ENCODE peak calls at places on chromosomes 1 and 21, in four cellular contexts. V, S, H and D are unnamed samples.

GRCh38 chr21:44871576-44872265 is 1.8 kb downstream of the PTTG1IP start:
- DNase-seq in V (no peak), S (peak; percentile 81), H (no peak), D (peak; percentile 70)

GRCh38 chr1:214518387-214518786 is 33.0 kb downstream of the PTPN14 start:
- DNase-seq in V (no peak), S (no peak), H (no peak), D (no peak)

GRCh38 chr1:26012862-26013261 is 8.7 kb upstream of the EXTL1 start:
- DNase-seq in V (no peak), S (no peak), H (no peak), D (no peak)

GRCh38 chr1:240794061-240794843 is 182.3 kb upstream of the GREM2 start:
- DNase-seq in V (no peak), S (no peak), H (peak; percentile 37), D (no peak)

GRCh38 chr21:28781602-28782274 is 210.9 kb downstream of the LTN1 start:
- DNase-seq in V (no peak), S (no peak), H (peak; percentile 30), D (no peak)

GRCh38 chr1:31183927-31184554 is 55.6 kb downstream of the NKAIN1 start:
- DNase-seq in V (no peak), S (no peak), H (peak; percentile 40), D (no peak)

GRCh38 chr1:241323510-241323909 is 33.5 kb downstream of the RGS7 start:
- DNase-seq in V (no peak), S (no peak), H (peak; percentile 51), D (no peak)

GRCh38 chr21:44533121-44533890 is 6.7 kb downstream of the KRTAP10-1 start:
- DNase-seq in V (no peak), S (peak; percentile 64), H (no peak), D (no peak)

GRCh38 chr1:11990303-11991032 is 10.2 kb downstream of the MFN2 start:
- DNase-seq in V (no peak), S (no peak), H (no peak), D (peak; percentile 81)

GRCh38 chr1:97870574-97870973 is 50.3 kb downstream of the DPYD start:
- DNase-seq in V (no peak), S (no peak), H (no peak), D (no peak)

GRCh38 chr21:25424045-25424444 is 183.2 kb downstream of the MRPL39 start:
- DNase-seq in V (no peak), S (no peak), H (no peak), D (no peak)

GRCh38 chr1:62230724-62231123 is 36.1 kb downstream of the L1TD1 start:
- DNase-seq in V (no peak), S (peak; percentile 31), H (no peak), D (no peak)

GRCh38 chr1:33711511-33711910 is 152.4 kb upstream of the HMGB4 start:
- DNase-seq in V (peak; percentile 70), S (no peak), H (no peak), D (no peak)

GRCh38 chr21:28298251-28298672 is 694.4 kb downstream of the LTN1 start:
- DNase-seq in V (no peak), S (no peak), H (no peak), D (no peak)

GRCh38 chr1:236066828-236067386 is 2.0 kb upstream of the NID1 start:
- DNase-seq in V (peak; percentile 94), S (peak; percentile 89), H (peak; percentile 57), D (peak; percentile 86)

GRCh38 chr1:19814681-19815503 is at the start of gene RNF186:
- DNase-seq in V (no peak), S (no peak), H (peak; percentile 48), D (no peak)

GRCh38 chr21:45378258-45378966 is 26.6 kb upstream of the COL18A1 start:
- DNase-seq in V (no peak), S (peak; percentile 50), H (no peak), D (no peak)

GRCh38 chr1:46133946-46134345 is 1.5 kb upstream of the PIK3R3 start:
- DNase-seq in V (no peak), S (no peak), H (no peak), D (no peak)

GRCh38 chr1:169701261-169701802 is 10.1 kb downstream of the SELL start:
- DNase-seq in V (no peak), S (no peak), H (no peak), D (no peak)

GRCh38 chr1:77170687-77171086 is 48.5 kb downstream of the PIGK start:
- DNase-seq in V (no peak), S (no peak), H (no peak), D (no peak)

GRCh38 chr1:58104960-58105359 is 441.6 kb downstream of the OMA1 start:
- DNase-seq in V (no peak), S (no peak), H (no peak), D (no peak)

GRCh38 chr1:5370321-5370720 is 621.9 kb downstream of the NPHP4 start:
- DNase-seq in V (no peak), S (no peak), H (no peak), D (no peak)

GRCh38 chr1:174289644-174290310 is 130.5 kb downstream of the RABGAP1L start:
- DNase-seq in V (no peak), S (no peak), H (no peak), D (peak; percentile 66)

GRCh38 chr1:175317309-175317708 is 124.7 kb upstream of the KIAA0040 start:
- DNase-seq in V (peak; percentile 77), S (no peak), H (peak; percentile 26), D (no peak)

GRCh38 chr1:154324669-154325582 is at the start of gene ATP8B2:
- DNase-seq in V (peak; percentile 95), S (peak; percentile 89), H (peak; percentile 93), D (peak; percentile 78)

GRCh38 chr1:198669023-198669698 is 30.3 kb downstream of the PTPRC start:
- DNase-seq in V (no peak), S (no peak), H (peak; percentile 95), D (no peak)

GRCh38 chr1:192706936-192707335 is 71.0 kb downstream of the RGS13 start:
- DNase-seq in V (no peak), S (no peak), H (no peak), D (no peak)

GRCh38 chr1:165152109-165152508 is 204.4 kb downstream of the LMX1A start:
- DNase-seq in V (no peak), S (no peak), H (no peak), D (no peak)

GRCh38 chr1:165152727-165153126 is 203.8 kb downstream of the LMX1A start:
- DNase-seq in V (no peak), S (no peak), H (no peak), D (no peak)

GRCh38 chr1:165147799-165148198 is 208.7 kb downstream of the LMX1A start:
- DNase-seq in V (no peak), S (no peak), H (no peak), D (no peak)

DNA sequence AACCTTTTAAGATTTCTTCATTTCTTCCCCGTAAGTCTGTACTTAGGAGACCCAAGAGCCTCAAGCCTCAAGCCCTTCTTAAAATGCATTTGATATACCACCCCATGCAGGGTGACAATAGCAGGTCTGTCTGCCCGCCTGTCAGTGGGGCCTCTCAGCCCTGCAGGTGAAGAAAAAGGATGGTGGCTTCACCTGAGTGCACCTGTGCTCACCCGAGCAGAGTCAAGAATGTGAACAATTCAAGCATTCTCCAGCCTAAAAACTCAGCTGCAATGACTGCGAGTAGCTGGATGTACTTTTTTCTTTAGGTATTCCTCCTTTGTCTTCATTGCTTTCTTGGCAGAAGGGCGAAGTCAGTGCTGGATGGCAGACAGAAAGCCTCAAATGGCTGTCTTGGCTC is 203.3 kb downstream of the LMX1A start:
- DNase-seq in V (no peak), S (no peak), H (no peak), D (no peak)
- H3K27ac ChIP-seq in V (no peak overlapping the region), S (no peak overlapping the region), H (no peak overlapping the region), D (no peak overlapping the region)

GRCh38 chr1:246544001-246544400 is 22.1 kb downstream of the TFB2M start:
- DNase-seq in V (no peak), S (no peak), H (no peak), D (no peak)
- H3K36me3 ChIP-seq in V (peaks cover 58% of the 10 kb centered on the region), S (peaks cover 57% of the 10 kb centered on the region), H (peaks cover 6% of the 10 kb centered on the region), D (peaks cover 67% of the 10 kb centered on the region)

DNA sequence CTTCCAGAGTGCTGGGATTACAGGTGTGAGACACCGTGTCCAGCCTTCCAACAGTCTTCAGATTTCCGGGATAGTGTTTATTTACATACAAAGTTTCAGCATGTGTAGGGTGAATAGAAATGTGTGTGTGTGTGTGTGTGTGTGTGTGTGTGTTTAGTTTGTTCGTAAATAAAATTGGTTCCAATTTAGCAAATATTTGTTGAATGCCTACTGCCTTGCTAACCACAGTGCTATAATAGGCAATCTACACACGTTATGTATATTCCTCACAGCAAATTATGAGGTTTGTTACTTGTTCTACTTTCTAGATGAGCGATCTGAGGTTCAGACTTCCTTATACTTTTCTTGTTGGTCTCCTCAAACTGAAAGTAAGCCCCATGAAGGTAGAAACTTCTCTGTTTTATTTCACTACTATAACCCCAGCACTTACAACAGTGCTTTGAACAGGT is 32.8 kb upstream of the EPS15 start:
- DNase-seq in V (no peak), S (no peak), H (no peak), D (no peak)
- H3K27ac ChIP-seq in V (no peak overlapping the region), S (no peak overlapping the region), H (no peak overlapping the region), D (no peak overlapping the region)

DNA sequence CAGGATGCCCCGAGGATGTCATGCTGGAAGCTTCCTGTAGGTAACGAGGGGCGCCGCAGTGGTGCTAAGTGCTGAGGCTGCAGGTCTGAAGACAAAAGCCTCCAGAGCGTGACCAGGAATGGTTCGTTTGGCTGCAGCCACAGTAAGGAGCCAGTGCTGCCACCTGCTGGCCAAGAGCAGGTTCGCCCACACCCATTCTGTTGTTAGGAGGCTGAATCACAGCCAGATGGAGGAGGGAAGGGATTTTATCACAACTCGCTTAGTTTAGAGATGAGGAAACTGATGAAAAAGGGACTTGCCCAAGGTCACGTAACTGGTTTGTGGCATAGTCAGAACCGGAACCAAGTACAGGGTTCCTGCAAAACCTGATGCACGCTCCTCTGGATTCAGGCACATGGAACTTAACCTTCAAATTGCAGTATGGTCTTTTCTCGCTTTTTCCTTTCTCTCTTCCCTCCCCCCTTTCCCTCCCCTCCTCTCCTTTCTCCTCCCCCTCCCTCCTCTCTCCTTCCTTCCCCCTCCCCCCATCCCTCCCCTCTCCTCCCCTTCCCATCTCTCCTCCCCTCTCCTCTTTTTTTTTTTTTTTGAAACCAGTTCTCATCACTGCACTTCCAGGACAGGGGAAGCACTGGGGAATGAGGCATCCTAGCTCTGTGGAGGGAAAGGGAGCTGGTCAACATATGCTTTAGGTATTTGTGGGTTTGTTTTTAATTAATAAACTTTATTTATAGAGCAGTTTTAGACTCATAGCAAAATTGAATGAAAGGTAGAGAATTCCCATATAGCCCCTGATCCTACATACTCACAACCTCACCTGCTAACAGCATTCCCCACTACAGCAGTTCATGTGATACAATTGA is 81.8 kb downstream of the MPZL1 start:
- DNase-seq in V (peak; percentile 97), S (peak; percentile 95), H (peak; percentile 97), D (peak; percentile 93)
- H3K36me3 ChIP-seq in V (no peaks in the 10 kb centered on the region), S (no peaks in the 10 kb centered on the region), H (no peaks in the 10 kb centered on the region), D (no peaks in the 10 kb centered on the region)

GRCh38 chr1:156221986-156222692 is 9.3 kb downstream of the PMF1 start:
- DNase-seq in V (no peak), S (no peak), H (no peak), D (no peak)

GRCh38 chr1:156226782-156227181 is 14.0 kb downstream of the PMF1 start:
- DNase-seq in V (no peak), S (no peak), H (no peak), D (no peak)

GRCh38 chr1:156228501-156228900 is 13.5 kb upstream of the BGLAP start:
- DNase-seq in V (no peak), S (no peak), H (peak; percentile 78), D (no peak)

GRCh38 chr1:156226116-156226538 is 13.3 kb downstream of the PMF1 start:
- DNase-seq in V (no peak), S (no peak), H (peak; percentile 98), D (peak; percentile 1)

GRCh38 chr1:156225677-156226014 is 12.8 kb downstream of the PMF1 start:
- DNase-seq in V (no peak), S (no peak), H (no peak), D (no peak)
- H3K27ac ChIP-seq in V (no peak overlapping the region), S (no peak overlapping the region), H (peak overlapping the region; percentile 91), D (no peak overlapping the region)